ENCODE peak calls at places on chromosomes 13 and 19, in eight cellular contexts. One of them, this sample, is unnamed. For H3K4me1 and H3K36me3, the result is how much of the 10 kb centered on the place peaks cover.

GRCh38 chr19:45953676-45954075 is 20.0 kb downstream of the NOVA2 start:
- DNase-seq in tibial nerve: no peak
- DNase-seq in GM23338: no peak
- DNase-seq in right lobe of liver: no peak
- DNase-seq in lung: no peak
- DNase-seq in Peyer's patch: no peak
- DNase-seq in CD8-positive, alpha-beta T cell: no peak
- DNase-seq in adrenal gland: no peak
- DNase-seq in this sample: no peak

GRCh38 chr13:66914155-66914554 is 316.0 kb downstream of the PCDH9 start:
- DNase-seq in tibial nerve: no peak
- DNase-seq in GM23338: no peak
- DNase-seq in right lobe of liver: no peak
- DNase-seq in lung: no peak
- DNase-seq in Peyer's patch: no peak
- DNase-seq in CD8-positive, alpha-beta T cell: no peak
- DNase-seq in adrenal gland: no peak
- DNase-seq in this sample: no peak

GRCh38 chr13:71860547-71861131 is 6.4 kb downstream of the DACH1 start:
- DNase-seq in tibial nerve: no peak
- DNase-seq in GM23338: no peak
- DNase-seq in right lobe of liver: no peak
- DNase-seq in lung: no peak
- DNase-seq in Peyer's patch: no peak
- DNase-seq in CD8-positive, alpha-beta T cell: no peak
- DNase-seq in adrenal gland: no peak
- DNase-seq in this sample: no peak

GRCh38 chr19:5452594-5453565 is 2.3 kb upstream of the ZNRF4 start:
- DNase-seq in tibial nerve: no peak
- DNase-seq in GM23338: peak
- DNase-seq in right lobe of liver: no peak
- DNase-seq in lung: no peak
- DNase-seq in Peyer's patch: no peak
- DNase-seq in CD8-positive, alpha-beta T cell: no peak
- DNase-seq in adrenal gland: no peak
- DNase-seq in this sample: no peak

GRCh38 chr13:98664047-98664446 is 87.1 kb upstream of the STK24 start:
- DNase-seq in tibial nerve: no peak
- DNase-seq in GM23338: no peak
- DNase-seq in right lobe of liver: peak
- DNase-seq in lung: no peak
- DNase-seq in Peyer's patch: no peak
- DNase-seq in CD8-positive, alpha-beta T cell: no peak
- DNase-seq in adrenal gland: no peak
- DNase-seq in this sample: peak

GRCh38 chr13:22278336-22278929 is 607.6 kb downstream of the FGF9 start:
- DNase-seq in tibial nerve: peak
- DNase-seq in GM23338: peak
- DNase-seq in right lobe of liver: peak
- DNase-seq in lung: peak
- DNase-seq in Peyer's patch: peak
- DNase-seq in CD8-positive, alpha-beta T cell: peak
- DNase-seq in adrenal gland: peak
- DNase-seq in this sample: no peak

GRCh38 chr13:105804561-105805190 is 730.8 kb downstream of the EFNB2 start:
- DNase-seq in tibial nerve: no peak
- DNase-seq in GM23338: no peak
- DNase-seq in right lobe of liver: no peak
- DNase-seq in lung: no peak
- DNase-seq in Peyer's patch: no peak
- DNase-seq in CD8-positive, alpha-beta T cell: no peak
- DNase-seq in adrenal gland: no peak
- DNase-seq in this sample: peak

GRCh38 chr19:44212865-44213346 is 574 bp downstream of the ZNF227 start:
- DNase-seq in tibial nerve: no peak
- DNase-seq in GM23338: peak
- DNase-seq in right lobe of liver: no peak
- DNase-seq in lung: no peak
- DNase-seq in Peyer's patch: no peak
- DNase-seq in CD8-positive, alpha-beta T cell: no peak
- DNase-seq in adrenal gland: no peak
- DNase-seq in this sample: peak

GRCh38 chr13:75316427-75316826 is 165.5 kb downstream of the TBC1D4 start:
- DNase-seq in tibial nerve: no peak
- DNase-seq in GM23338: no peak
- DNase-seq in right lobe of liver: no peak
- DNase-seq in lung: no peak
- DNase-seq in Peyer's patch: no peak
- DNase-seq in CD8-positive, alpha-beta T cell: no peak
- DNase-seq in adrenal gland: no peak
- DNase-seq in this sample: peak

GRCh38 chr13:75319244-75319643 is 162.7 kb downstream of the TBC1D4 start:
- DNase-seq in tibial nerve: peak
- DNase-seq in GM23338: no peak
- DNase-seq in right lobe of liver: no peak
- DNase-seq in lung: no peak
- DNase-seq in Peyer's patch: no peak
- DNase-seq in CD8-positive, alpha-beta T cell: no peak
- DNase-seq in adrenal gland: no peak
- DNase-seq in this sample: no peak

GRCh38 chr13:75324413-75324940 is 157.5 kb downstream of the TBC1D4 start:
- DNase-seq in tibial nerve: no peak
- DNase-seq in GM23338: no peak
- DNase-seq in right lobe of liver: no peak
- DNase-seq in lung: no peak
- DNase-seq in Peyer's patch: no peak
- DNase-seq in CD8-positive, alpha-beta T cell: no peak
- DNase-seq in adrenal gland: no peak
- DNase-seq in this sample: no peak

GRCh38 chr13:75318138-75318833 is 163.7 kb downstream of the TBC1D4 start:
- DNase-seq in tibial nerve: no peak
- DNase-seq in GM23338: no peak
- DNase-seq in right lobe of liver: no peak
- DNase-seq in lung: no peak
- DNase-seq in Peyer's patch: no peak
- DNase-seq in CD8-positive, alpha-beta T cell: no peak
- DNase-seq in adrenal gland: no peak
- DNase-seq in this sample: no peak

DNA sequence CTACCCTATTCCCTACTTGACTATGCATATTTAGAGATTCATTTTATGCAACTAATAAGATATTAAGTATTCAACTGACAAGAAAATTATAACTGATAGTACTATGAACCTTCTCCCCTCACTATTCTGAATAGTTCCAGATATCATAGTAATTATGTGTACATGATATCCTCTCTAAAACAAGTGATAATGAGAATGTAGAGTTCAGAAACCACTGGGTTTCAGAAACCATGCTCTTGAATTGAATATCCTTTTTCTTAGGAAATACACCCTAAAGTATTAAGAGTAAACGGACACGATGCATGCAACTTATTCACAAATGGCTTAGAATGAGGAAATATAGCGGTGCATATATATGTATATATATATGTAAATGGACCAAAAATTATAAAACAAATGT is 160.9 kb downstream of the TBC1D4 start:
- DNase-seq in tibial nerve: no peak
- DNase-seq in GM23338: no peak
- DNase-seq in right lobe of liver: no peak
- DNase-seq in lung: no peak
- DNase-seq in Peyer's patch: no peak
- DNase-seq in CD8-positive, alpha-beta T cell: no peak
- DNase-seq in adrenal gland: no peak
- DNase-seq in this sample: no peak
- H3K4me1 ChIP-seq in tibial nerve: under half
- H3K4me1 ChIP-seq in GM23338: under half
- H3K4me1 ChIP-seq in right lobe of liver: under half
- H3K4me1 ChIP-seq in lung: under half
- H3K4me1 ChIP-seq in Peyer's patch: under half
- H3K4me1 ChIP-seq in CD8-positive, alpha-beta T cell: half or more
- H3K4me1 ChIP-seq in adrenal gland: under half
- H3K4me1 ChIP-seq in this sample: under half

GRCh38 chr19:40723661-40724254 is 6.8 kb downstream of the ITPKC start:
- DNase-seq in tibial nerve: no peak
- DNase-seq in GM23338: no peak
- DNase-seq in right lobe of liver: no peak
- DNase-seq in lung: no peak
- DNase-seq in Peyer's patch: no peak
- DNase-seq in CD8-positive, alpha-beta T cell: no peak
- DNase-seq in adrenal gland: no peak
- DNase-seq in this sample: no peak

GRCh38 chr19:40721140-40721486 is 4.2 kb downstream of the ITPKC start:
- DNase-seq in tibial nerve: no peak
- DNase-seq in GM23338: no peak
- DNase-seq in right lobe of liver: no peak
- DNase-seq in lung: no peak
- DNase-seq in Peyer's patch: no peak
- DNase-seq in CD8-positive, alpha-beta T cell: no peak
- DNase-seq in adrenal gland: no peak
- DNase-seq in this sample: no peak

GRCh38 chr19:40724315-40724714 is 7.4 kb downstream of the ITPKC start:
- DNase-seq in tibial nerve: no peak
- DNase-seq in GM23338: no peak
- DNase-seq in right lobe of liver: no peak
- DNase-seq in lung: no peak
- DNase-seq in Peyer's patch: no peak
- DNase-seq in CD8-positive, alpha-beta T cell: no peak
- DNase-seq in adrenal gland: no peak
- DNase-seq in this sample: no peak

GRCh38 chr19:40719414-40719894 is 2.5 kb downstream of the ITPKC start:
- DNase-seq in tibial nerve: no peak
- DNase-seq in GM23338: no peak
- DNase-seq in right lobe of liver: no peak
- DNase-seq in lung: no peak
- DNase-seq in Peyer's patch: no peak
- DNase-seq in CD8-positive, alpha-beta T cell: no peak
- DNase-seq in adrenal gland: no peak
- DNase-seq in this sample: no peak

DNA sequence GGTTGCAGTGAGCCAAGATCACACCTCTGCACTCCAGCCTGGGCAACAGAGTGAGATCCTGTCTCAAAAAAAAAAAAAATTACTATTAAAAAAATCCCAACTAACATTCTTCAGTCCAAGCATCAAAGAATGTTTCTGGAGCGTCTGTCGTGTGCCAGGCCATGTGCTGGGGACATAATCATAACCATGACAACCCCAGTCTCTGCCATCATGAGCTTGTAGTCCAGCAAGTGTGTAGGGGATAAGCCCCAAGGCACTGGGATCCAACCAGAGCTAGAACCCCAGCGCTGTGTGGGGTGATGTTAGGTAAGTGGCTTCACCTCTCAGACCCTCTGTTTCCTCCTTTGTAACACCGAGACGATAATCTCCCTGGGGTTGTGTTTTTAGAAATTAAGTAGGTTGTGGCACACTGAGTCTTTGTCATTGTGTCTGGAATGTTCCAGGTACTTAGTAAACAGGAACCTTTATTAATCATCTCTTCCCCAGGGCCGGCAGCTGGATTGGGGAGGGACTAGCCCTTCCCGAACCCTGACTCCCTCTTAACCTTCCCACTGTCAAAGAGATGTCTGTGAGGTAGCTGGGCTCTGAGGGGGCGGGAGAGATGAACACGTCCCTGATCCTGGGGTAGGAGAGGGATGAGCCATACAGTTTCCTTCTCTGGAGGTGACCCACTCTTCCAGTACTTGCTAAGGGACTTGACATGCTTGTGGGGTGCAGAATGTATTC is 5.2 kb downstream of the ITPKC start:
- DNase-seq in tibial nerve: no peak
- DNase-seq in GM23338: no peak
- DNase-seq in right lobe of liver: no peak
- DNase-seq in lung: no peak
- DNase-seq in Peyer's patch: no peak
- DNase-seq in CD8-positive, alpha-beta T cell: no peak
- DNase-seq in adrenal gland: no peak
- DNase-seq in this sample: no peak
- H3K4me3 ChIP-seq in tibial nerve: no peak
- H3K4me3 ChIP-seq in GM23338: no peak
- H3K4me3 ChIP-seq in right lobe of liver: no peak
- H3K4me3 ChIP-seq in lung: no peak
- H3K4me3 ChIP-seq in Peyer's patch: peak
- H3K4me3 ChIP-seq in CD8-positive, alpha-beta T cell: no peak
- H3K4me3 ChIP-seq in adrenal gland: no peak
- H3K4me3 ChIP-seq in this sample: peak

GRCh38 chr13:114029866-114030625 is 56.2 kb upstream of the C13orf46 start:
- DNase-seq in tibial nerve: no peak
- DNase-seq in GM23338: no peak
- DNase-seq in right lobe of liver: no peak
- DNase-seq in lung: no peak
- DNase-seq in Peyer's patch: no peak
- DNase-seq in CD8-positive, alpha-beta T cell: no peak
- DNase-seq in adrenal gland: no peak
- DNase-seq in this sample: no peak

GRCh38 chr13:114032121-114032799 is 58.4 kb upstream of the C13orf46 start:
- DNase-seq in tibial nerve: no peak
- DNase-seq in GM23338: no peak
- DNase-seq in right lobe of liver: no peak
- DNase-seq in lung: no peak
- DNase-seq in Peyer's patch: no peak
- DNase-seq in CD8-positive, alpha-beta T cell: no peak
- DNase-seq in adrenal gland: peak
- DNase-seq in this sample: peak

GRCh38 chr13:114033541-114034315 is 59.9 kb upstream of the C13orf46 start:
- DNase-seq in tibial nerve: no peak
- DNase-seq in GM23338: no peak
- DNase-seq in right lobe of liver: no peak
- DNase-seq in lung: no peak
- DNase-seq in Peyer's patch: no peak
- DNase-seq in CD8-positive, alpha-beta T cell: no peak
- DNase-seq in adrenal gland: no peak
- DNase-seq in this sample: no peak

GRCh38 chr13:114030666-114031610 is 57.1 kb upstream of the C13orf46 start:
- DNase-seq in tibial nerve: no peak
- DNase-seq in GM23338: no peak
- DNase-seq in right lobe of liver: no peak
- DNase-seq in lung: no peak
- DNase-seq in Peyer's patch: no peak
- DNase-seq in CD8-positive, alpha-beta T cell: no peak
- DNase-seq in adrenal gland: no peak
- DNase-seq in this sample: no peak

GRCh38 chr13:114031631-114032030 is 57.8 kb upstream of the C13orf46 start:
- DNase-seq in tibial nerve: no peak
- DNase-seq in GM23338: no peak
- DNase-seq in right lobe of liver: no peak
- DNase-seq in lung: no peak
- DNase-seq in Peyer's patch: no peak
- DNase-seq in CD8-positive, alpha-beta T cell: no peak
- DNase-seq in adrenal gland: no peak
- DNase-seq in this sample: no peak
- H3K36me3 ChIP-seq in tibial nerve: under half
- H3K36me3 ChIP-seq in GM23338: under half
- H3K36me3 ChIP-seq in right lobe of liver: under half
- H3K36me3 ChIP-seq in lung: under half
- H3K36me3 ChIP-seq in Peyer's patch: under half
- H3K36me3 ChIP-seq in CD8-positive, alpha-beta T cell: half or more
- H3K36me3 ChIP-seq in adrenal gland: under half
- H3K36me3 ChIP-seq in this sample: under half

DNA sequence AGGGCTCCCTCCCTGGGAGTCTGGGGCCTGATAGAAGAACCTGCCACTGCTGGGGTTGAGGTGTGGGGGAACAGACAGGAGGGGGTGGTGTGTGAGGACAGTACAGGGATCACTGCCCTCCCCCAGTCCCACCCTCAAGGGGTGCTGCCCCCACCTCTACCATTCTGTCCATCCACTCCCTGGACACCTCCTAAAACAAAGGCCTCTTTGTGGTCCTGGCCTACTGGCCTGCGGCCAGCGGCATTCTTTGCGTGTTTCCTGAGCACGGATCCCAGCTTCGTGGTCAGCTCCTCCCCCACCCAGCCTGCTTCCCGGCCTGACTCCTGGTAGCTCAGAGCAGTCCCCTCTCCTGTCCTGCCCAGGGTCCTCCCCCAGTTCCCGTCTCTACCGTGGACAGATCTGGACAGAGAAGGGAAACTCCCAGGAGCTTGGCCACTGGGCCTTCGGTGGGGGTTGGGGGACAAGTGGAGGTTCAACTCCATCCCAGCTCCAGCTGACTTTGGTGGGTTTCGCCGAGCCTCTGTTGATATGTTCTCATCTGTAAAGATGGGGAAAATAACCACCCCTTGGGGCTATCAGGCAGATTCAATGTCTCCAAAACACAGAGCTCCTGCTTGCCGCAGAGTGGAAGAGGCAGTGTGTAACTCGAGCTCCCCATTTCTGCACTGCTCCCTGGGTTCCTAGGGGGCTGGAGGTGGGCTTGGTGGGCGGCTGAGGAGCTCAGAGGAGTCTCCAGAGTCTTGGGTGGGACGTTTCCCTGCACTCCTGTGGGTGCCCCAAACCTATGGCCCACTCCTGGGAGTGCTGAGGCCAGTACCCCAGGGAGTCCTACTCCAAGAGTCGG is 48.7 kb downstream of the LYL1 start:
- DNase-seq in tibial nerve: peak
- DNase-seq in GM23338: peak
- DNase-seq in right lobe of liver: peak
- DNase-seq in lung: peak
- DNase-seq in Peyer's patch: no peak
- DNase-seq in CD8-positive, alpha-beta T cell: no peak
- DNase-seq in adrenal gland: peak
- DNase-seq in this sample: peak
- H3K4me1 ChIP-seq in tibial nerve: under half
- H3K4me1 ChIP-seq in GM23338: half or more
- H3K4me1 ChIP-seq in right lobe of liver: under half
- H3K4me1 ChIP-seq in lung: under half
- H3K4me1 ChIP-seq in Peyer's patch: half or more
- H3K4me1 ChIP-seq in CD8-positive, alpha-beta T cell: under half
- H3K4me1 ChIP-seq in adrenal gland: under half
- H3K4me1 ChIP-seq in this sample: half or more

This sample was measured in adipocyte.